ENCODE peak calls at places on chromosomes 11 and 22, in four cellular contexts. Y is nucleus accumbens; U is brain microvascular endothelial cell; E is stimulated activated CD8-positive, alpha-beta memory T cell treated with anti-CD3 and anti-CD28 coated beads, Interleukin-7, amount 100 ng/mL, for 1 hour. D is an unnamed sample.

GRCh38 chr22:46537946-46538815 is 761 bp upstream of the CELSR1 start:
- DNase-seq in Y (no peak), U (peak), E (no peak), D (no peak)

GRCh38 chr11:126416542-126417090 is 61.1 kb downstream of the ST3GAL4 start:
- DNase-seq in Y (peak), U (peak), E (peak), D (peak)

GRCh38 chr22:36590441-36591056 is 61.6 kb upstream of the EIF3D start:
- DNase-seq in Y (peak), U (no peak), E (no peak), D (no peak)

GRCh38 chr22:23285734-23286133 is 105.4 kb downstream of the BCR start:
- DNase-seq in Y (no peak), U (peak), E (no peak), D (no peak)

GRCh38 chr11:116513894-116514293 is 258.9 kb downstream of the BUD13 start:
- DNase-seq in Y (no peak), U (peak), E (no peak), D (no peak)

GRCh38 chr22:48362736-48363404 is 1464.8 kb downstream of the BRD1 start:
- DNase-seq in Y (no peak), U (no peak), E (no peak), D (no peak)

GRCh38 chr11:13963949-13964770 is 1.6 kb downstream of the SPON1 start:
- DNase-seq in Y (no peak), U (no peak), E (no peak), D (no peak)

GRCh38 chr22:30655532-30655931 is 12.1 kb downstream of the DUSP18 start:
- DNase-seq in Y (no peak), U (no peak), E (no peak), D (no peak)

GRCh38 chr22:46511391-46512370 is 25.7 kb downstream of the CELSR1 start:
- DNase-seq in Y (no peak), U (no peak), E (no peak), D (no peak)

GRCh38 chr22:37676691-37677627 is 1.5 kb downstream of the LGALS1 start:
- DNase-seq in Y (no peak), U (peak), E (peak), D (peak)

GRCh38 chr11:2374456-2375201 is 2.5 kb upstream of the CD81 start:
- DNase-seq in Y (no peak), U (no peak), E (no peak), D (no peak)

GRCh38 chr11:99066609-99067008 is 45.9 kb downstream of the CNTN5 start:
- DNase-seq in Y (no peak), U (no peak), E (no peak), D (no peak)

GRCh38 chr22:36860821-36861659 is at the start of gene NCF4:
- DNase-seq in Y (no peak), U (no peak), E (no peak), D (peak)

GRCh38 chr11:120211522-120212258 is 858 bp downstream of the OAF start:
- DNase-seq in Y (no peak), U (no peak), E (no peak), D (no peak)

GRCh38 chr11:12179521-12179920 is 69.1 kb downstream of the MICAL2 start:
- DNase-seq in Y (no peak), U (no peak), E (no peak), D (no peak)

GRCh38 chr11:7004482-7004881 is 15.7 kb downstream of the ZNF214 start:
- DNase-seq in Y (no peak), U (peak), E (no peak), D (no peak)